ENCODE peak calls at places on chromosomes 7 and 10, in ten cellular contexts. One of them, this sample, is unnamed.

GRCh38 chr7:22718200-22718711 is 8.7 kb upstream of the IL6 start:
- DNase-seq in CD8-positive, alpha-beta T cell: no peak
- DNase-seq in choroid plexus epithelial cell: peak
- DNase-seq in Caco-2: no peak
- DNase-seq in uterus: no peak
- DNase-seq in GM20000: no peak
- DNase-seq in heart right ventricle: no peak
- DNase-seq in stomach: no peak
- DNase-seq in foreskin fibroblast: peak
- DNase-seq in fibroblast of mammary gland: peak
- DNase-seq in this sample: peak

GRCh38 chr7:564176-564890 is 44.7 kb upstream of the PDGFA start:
- DNase-seq in CD8-positive, alpha-beta T cell: no peak
- DNase-seq in choroid plexus epithelial cell: no peak
- DNase-seq in Caco-2: no peak
- DNase-seq in uterus: no peak
- DNase-seq in GM20000: no peak
- DNase-seq in heart right ventricle: no peak
- DNase-seq in stomach: no peak
- DNase-seq in foreskin fibroblast: no peak
- DNase-seq in fibroblast of mammary gland: no peak
- DNase-seq in this sample: no peak

GRCh38 chr10:7056216-7056615 is 354.6 kb downstream of the SFMBT2 start:
- DNase-seq in CD8-positive, alpha-beta T cell: no peak
- DNase-seq in choroid plexus epithelial cell: no peak
- DNase-seq in Caco-2: no peak
- DNase-seq in uterus: no peak
- DNase-seq in GM20000: no peak
- DNase-seq in heart right ventricle: no peak
- DNase-seq in stomach: no peak
- DNase-seq in foreskin fibroblast: no peak
- DNase-seq in fibroblast of mammary gland: no peak
- DNase-seq in this sample: no peak

GRCh38 chr10:92662852-92663251 is 26.9 kb upstream of the HHEX start:
- DNase-seq in CD8-positive, alpha-beta T cell: no peak
- DNase-seq in choroid plexus epithelial cell: peak
- DNase-seq in Caco-2: no peak
- DNase-seq in uterus: no peak
- DNase-seq in GM20000: no peak
- DNase-seq in heart right ventricle: no peak
- DNase-seq in stomach: no peak
- DNase-seq in foreskin fibroblast: no peak
- DNase-seq in fibroblast of mammary gland: no peak
- DNase-seq in this sample: no peak

GRCh38 chr10:132927824-132928223 is 14.5 kb downstream of the CFAP46 start:
- DNase-seq in CD8-positive, alpha-beta T cell: no peak
- DNase-seq in choroid plexus epithelial cell: no peak
- DNase-seq in Caco-2: no peak
- DNase-seq in uterus: no peak
- DNase-seq in GM20000: no peak
- DNase-seq in heart right ventricle: no peak
- DNase-seq in stomach: no peak
- DNase-seq in foreskin fibroblast: no peak
- DNase-seq in fibroblast of mammary gland: no peak
- DNase-seq in this sample: no peak

GRCh38 chr10:54854843-54855242 is 53.8 kb upstream of the PCDH15 start:
- DNase-seq in CD8-positive, alpha-beta T cell: no peak
- DNase-seq in choroid plexus epithelial cell: no peak
- DNase-seq in Caco-2: no peak
- DNase-seq in uterus: no peak
- DNase-seq in GM20000: no peak
- DNase-seq in heart right ventricle: no peak
- DNase-seq in stomach: no peak
- DNase-seq in foreskin fibroblast: no peak
- DNase-seq in fibroblast of mammary gland: no peak
- DNase-seq in this sample: no peak

GRCh38 chr7:22481726-22482125 is 18.3 kb downstream of the STEAP1B start:
- DNase-seq in CD8-positive, alpha-beta T cell: no peak
- DNase-seq in choroid plexus epithelial cell: no peak
- DNase-seq in Caco-2: no peak
- DNase-seq in uterus: no peak
- DNase-seq in GM20000: no peak
- DNase-seq in heart right ventricle: peak
- DNase-seq in stomach: no peak
- DNase-seq in foreskin fibroblast: peak
- DNase-seq in fibroblast of mammary gland: peak
- DNase-seq in this sample: peak

GRCh38 chr10:71031601-71032000 is 143.2 kb upstream of the PCBD1 start:
- DNase-seq in CD8-positive, alpha-beta T cell: no peak
- DNase-seq in choroid plexus epithelial cell: no peak
- DNase-seq in Caco-2: no peak
- DNase-seq in uterus: no peak
- DNase-seq in GM20000: no peak
- DNase-seq in heart right ventricle: no peak
- DNase-seq in stomach: no peak
- DNase-seq in foreskin fibroblast: no peak
- DNase-seq in fibroblast of mammary gland: no peak
- DNase-seq in this sample: no peak

GRCh38 chr7:94656925-94657731 is 1.2 kb upstream of the SGCE start:
- DNase-seq in CD8-positive, alpha-beta T cell: peak
- DNase-seq in choroid plexus epithelial cell: peak
- DNase-seq in Caco-2: peak
- DNase-seq in uterus: no peak
- DNase-seq in GM20000: no peak
- DNase-seq in heart right ventricle: no peak
- DNase-seq in stomach: no peak
- DNase-seq in foreskin fibroblast: peak
- DNase-seq in fibroblast of mammary gland: peak
- DNase-seq in this sample: peak

GRCh38 chr7:94654764-94655561 is 970 bp downstream of the SGCE start:
- DNase-seq in CD8-positive, alpha-beta T cell: no peak
- DNase-seq in choroid plexus epithelial cell: peak
- DNase-seq in Caco-2: peak
- DNase-seq in uterus: peak
- DNase-seq in GM20000: no peak
- DNase-seq in heart right ventricle: peak
- DNase-seq in stomach: no peak
- DNase-seq in foreskin fibroblast: peak
- DNase-seq in fibroblast of mammary gland: peak
- DNase-seq in this sample: peak

GRCh38 chr7:94655562-94655883 is 410 bp downstream of the SGCE start:
- DNase-seq in CD8-positive, alpha-beta T cell: no peak
- DNase-seq in choroid plexus epithelial cell: no peak
- DNase-seq in Caco-2: peak
- DNase-seq in uterus: peak
- DNase-seq in GM20000: no peak
- DNase-seq in heart right ventricle: no peak
- DNase-seq in stomach: no peak
- DNase-seq in foreskin fibroblast: peak
- DNase-seq in fibroblast of mammary gland: no peak
- DNase-seq in this sample: no peak

GRCh38 chr7:94656658-94656924 is 658 bp upstream of the SGCE start:
- DNase-seq in CD8-positive, alpha-beta T cell: no peak
- DNase-seq in choroid plexus epithelial cell: no peak
- DNase-seq in Caco-2: no peak
- DNase-seq in uterus: no peak
- DNase-seq in GM20000: no peak
- DNase-seq in heart right ventricle: no peak
- DNase-seq in stomach: no peak
- DNase-seq in foreskin fibroblast: no peak
- DNase-seq in fibroblast of mammary gland: no peak
- DNase-seq in this sample: no peak

DNA sequence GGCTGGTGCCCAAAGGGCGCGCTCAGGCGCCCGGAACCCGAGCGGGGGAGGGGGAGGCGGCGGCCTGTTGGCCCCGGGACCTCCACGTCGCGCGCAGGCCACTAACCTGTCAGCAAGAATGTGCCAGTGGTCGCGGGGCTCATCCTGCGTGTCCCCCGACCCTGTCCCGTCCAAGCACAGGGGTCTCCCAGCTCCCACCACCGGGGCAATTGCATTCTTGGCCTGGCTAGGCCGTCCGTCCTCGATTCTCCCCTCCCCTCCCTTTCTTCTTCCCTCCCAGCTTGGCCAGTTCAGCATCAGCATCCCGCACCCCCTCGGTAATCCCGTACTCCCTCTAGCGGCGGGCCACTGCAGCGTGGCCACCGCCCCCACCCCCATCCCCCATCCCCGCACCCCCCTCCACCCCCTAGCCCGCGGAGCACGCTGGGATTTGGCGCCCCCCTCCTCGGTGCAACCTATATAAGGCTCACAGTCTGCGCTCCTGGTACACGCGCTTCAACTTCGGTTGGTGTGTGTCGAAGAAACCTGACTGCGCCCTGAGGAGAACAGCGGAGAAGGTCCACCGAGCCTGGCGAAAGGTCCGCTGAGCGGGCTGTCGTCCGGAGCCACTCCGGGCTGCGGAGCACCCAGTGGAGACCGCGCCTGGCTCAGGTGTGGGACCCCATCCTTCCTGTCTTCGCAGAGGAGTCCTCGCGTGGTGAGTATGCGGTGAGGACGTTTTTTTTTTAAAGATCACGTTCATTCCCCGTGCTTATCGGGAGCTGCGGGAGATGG is at the start of gene SGCE:
- DNase-seq in CD8-positive, alpha-beta T cell: peak
- DNase-seq in choroid plexus epithelial cell: peak
- DNase-seq in Caco-2: peak
- DNase-seq in uterus: peak
- DNase-seq in GM20000: peak
- DNase-seq in heart right ventricle: peak
- DNase-seq in stomach: peak
- DNase-seq in foreskin fibroblast: peak
- DNase-seq in fibroblast of mammary gland: peak
- DNase-seq in this sample: peak
- TF ChIP-seq CTCF in CD8-positive, alpha-beta T cell: no peak
- TF ChIP-seq CTCF in choroid plexus epithelial cell: peak
- TF ChIP-seq CTCF in Caco-2: peak
- TF ChIP-seq CTCF in uterus: peak
- TF ChIP-seq CTCF in GM20000: peak
- TF ChIP-seq CTCF in heart right ventricle: peak
- TF ChIP-seq CTCF in stomach: no peak
- TF ChIP-seq CTCF in foreskin fibroblast: peak
- TF ChIP-seq CTCF in fibroblast of mammary gland: peak
- TF ChIP-seq CTCF in this sample: peak

GRCh38 chr7:44391746-44392617 is 66.6 kb upstream of the CAMK2B start:
- DNase-seq in CD8-positive, alpha-beta T cell: no peak
- DNase-seq in choroid plexus epithelial cell: no peak
- DNase-seq in Caco-2: no peak
- DNase-seq in uterus: no peak
- DNase-seq in GM20000: no peak
- DNase-seq in heart right ventricle: no peak
- DNase-seq in stomach: peak
- DNase-seq in foreskin fibroblast: no peak
- DNase-seq in fibroblast of mammary gland: no peak
- DNase-seq in this sample: no peak
- TF ChIP-seq CTCF in CD8-positive, alpha-beta T cell: no peak
- TF ChIP-seq CTCF in choroid plexus epithelial cell: no peak
- TF ChIP-seq CTCF in Caco-2: no peak
- TF ChIP-seq CTCF in uterus: no peak
- TF ChIP-seq CTCF in GM20000: no peak
- TF ChIP-seq CTCF in heart right ventricle: no peak
- TF ChIP-seq CTCF in stomach: no peak
- TF ChIP-seq CTCF in foreskin fibroblast: no peak
- TF ChIP-seq CTCF in fibroblast of mammary gland: no peak
- TF ChIP-seq CTCF in this sample: no peak

GRCh38 chr10:5737352-5737751 is 52.7 kb downstream of the TASOR2 start:
- DNase-seq in CD8-positive, alpha-beta T cell: no peak
- DNase-seq in choroid plexus epithelial cell: no peak
- DNase-seq in Caco-2: no peak
- DNase-seq in uterus: no peak
- DNase-seq in GM20000: no peak
- DNase-seq in heart right ventricle: no peak
- DNase-seq in stomach: no peak
- DNase-seq in foreskin fibroblast: no peak
- DNase-seq in fibroblast of mammary gland: no peak
- DNase-seq in this sample: no peak
- TF ChIP-seq CTCF in CD8-positive, alpha-beta T cell: no peak
- TF ChIP-seq CTCF in choroid plexus epithelial cell: peak
- TF ChIP-seq CTCF in Caco-2: peak
- TF ChIP-seq CTCF in uterus: no peak
- TF ChIP-seq CTCF in GM20000: peak
- TF ChIP-seq CTCF in heart right ventricle: no peak
- TF ChIP-seq CTCF in stomach: no peak
- TF ChIP-seq CTCF in foreskin fibroblast: no peak
- TF ChIP-seq CTCF in fibroblast of mammary gland: no peak
- TF ChIP-seq CTCF in this sample: peak

GRCh38 chr10:87626422-87626892 is 33.2 kb upstream of the PAPSS2 start:
- DNase-seq in CD8-positive, alpha-beta T cell: no peak
- DNase-seq in choroid plexus epithelial cell: no peak
- DNase-seq in Caco-2: no peak
- DNase-seq in uterus: no peak
- DNase-seq in GM20000: no peak
- DNase-seq in heart right ventricle: no peak
- DNase-seq in stomach: no peak
- DNase-seq in foreskin fibroblast: no peak
- DNase-seq in fibroblast of mammary gland: no peak
- DNase-seq in this sample: no peak

GRCh38 chr10:87625658-87626057 is 34.0 kb upstream of the PAPSS2 start:
- DNase-seq in CD8-positive, alpha-beta T cell: no peak
- DNase-seq in choroid plexus epithelial cell: no peak
- DNase-seq in Caco-2: no peak
- DNase-seq in uterus: no peak
- DNase-seq in GM20000: no peak
- DNase-seq in heart right ventricle: no peak
- DNase-seq in stomach: no peak
- DNase-seq in foreskin fibroblast: no peak
- DNase-seq in fibroblast of mammary gland: no peak
- DNase-seq in this sample: no peak

GRCh38 chr10:87619705-87620104 is 40.0 kb upstream of the PAPSS2 start:
- DNase-seq in CD8-positive, alpha-beta T cell: no peak
- DNase-seq in choroid plexus epithelial cell: peak
- DNase-seq in Caco-2: peak
- DNase-seq in uterus: no peak
- DNase-seq in GM20000: no peak
- DNase-seq in heart right ventricle: no peak
- DNase-seq in stomach: no peak
- DNase-seq in foreskin fibroblast: peak
- DNase-seq in fibroblast of mammary gland: no peak
- DNase-seq in this sample: peak

GRCh38 chr10:87622290-87623004 is 37.2 kb upstream of the PAPSS2 start:
- DNase-seq in CD8-positive, alpha-beta T cell: no peak
- DNase-seq in choroid plexus epithelial cell: no peak
- DNase-seq in Caco-2: no peak
- DNase-seq in uterus: no peak
- DNase-seq in GM20000: peak
- DNase-seq in heart right ventricle: no peak
- DNase-seq in stomach: no peak
- DNase-seq in foreskin fibroblast: no peak
- DNase-seq in fibroblast of mammary gland: no peak
- DNase-seq in this sample: no peak

DNA sequence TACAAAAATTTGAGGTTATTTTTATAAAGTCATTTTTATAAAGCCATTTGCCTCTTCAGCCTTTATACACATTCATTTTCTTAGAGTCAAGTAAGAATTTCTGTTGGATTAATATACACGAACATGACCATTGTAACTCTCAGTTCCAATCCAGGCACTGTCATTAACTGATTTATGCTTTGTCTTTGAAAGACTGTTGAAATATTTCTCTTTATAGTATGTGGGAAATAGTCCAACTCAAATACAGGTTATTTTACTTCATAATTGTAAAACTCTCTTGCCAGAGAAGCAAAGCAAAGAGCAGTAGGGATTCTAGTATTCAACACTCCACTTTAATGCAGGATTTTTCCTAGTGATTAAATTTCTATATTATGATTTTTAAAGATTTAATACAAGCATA is 36.5 kb upstream of the PAPSS2 start:
- DNase-seq in CD8-positive, alpha-beta T cell: no peak
- DNase-seq in choroid plexus epithelial cell: no peak
- DNase-seq in Caco-2: no peak
- DNase-seq in uterus: no peak
- DNase-seq in GM20000: no peak
- DNase-seq in heart right ventricle: no peak
- DNase-seq in stomach: no peak
- DNase-seq in foreskin fibroblast: no peak
- DNase-seq in fibroblast of mammary gland: no peak
- DNase-seq in this sample: no peak
- TF ChIP-seq CTCF in CD8-positive, alpha-beta T cell: no peak
- TF ChIP-seq CTCF in choroid plexus epithelial cell: no peak
- TF ChIP-seq CTCF in Caco-2: no peak
- TF ChIP-seq CTCF in uterus: no peak
- TF ChIP-seq CTCF in GM20000: no peak
- TF ChIP-seq CTCF in heart right ventricle: no peak
- TF ChIP-seq CTCF in stomach: no peak
- TF ChIP-seq CTCF in foreskin fibroblast: no peak
- TF ChIP-seq CTCF in fibroblast of mammary gland: no peak
- TF ChIP-seq CTCF in this sample: no peak